ENCODE peak calls at places on chromosomes 7 and 10, in nine cellular contexts. Z is transverse colon; G is suprapubic skin; C is spleen; I is HCT116; X is naive thymus-derived CD4-positive, alpha-beta T cell; O is CD8-positive, alpha-beta T cell; F is right lobe of liver; H is heart right ventricle. Y is an unnamed sample.

GRCh38 chr7:754531-755420 is 27.7 kb upstream of the PRKAR1B start:
- DNase-seq in O (no peak), X (no peak), G (no peak), F (no peak), C (peak), H (no peak), I (no peak), Z (no peak), Y (no peak)

GRCh38 chr7:116670409-116671036 is 1.5 kb upstream of the MET start:
- DNase-seq in C (no peak), I (no peak), O (no peak), X (no peak), Z (no peak), G (no peak), H (no peak), F (no peak), Y (no peak)

GRCh38 chr7:102918865-102919264 is 6.1 kb downstream of the LRRC17 start:
- DNase-seq in I (no peak), F (no peak), G (no peak), X (no peak), O (no peak), C (no peak), Z (no peak), H (no peak), Y (no peak)

GRCh38 chr10:94076325-94076841 is 82.7 kb downstream of the PLCE1 start:
- DNase-seq in Z (peak), F (peak), I (no peak), X (no peak), H (peak), O (no peak), C (no peak), G (no peak), Y (no peak)

GRCh38 chr10:2920638-2921037 is 146.7 kb upstream of the PFKP start:
- DNase-seq in I (no peak), Z (no peak), H (no peak), C (no peak), G (no peak), F (no peak), X (no peak), O (no peak), Y (no peak)

GRCh38 chr10:89332718-89333281 is 5.0 kb downstream of the IFIT3 start:
- DNase-seq in O (no peak), H (no peak), Z (no peak), C (no peak), F (no peak), G (no peak), I (no peak), X (no peak), Y (no peak)

GRCh38 chr10:44660271-44660670 is 250.9 kb upstream of the TMEM72 start:
- DNase-seq in I (no peak), O (no peak), Z (no peak), F (no peak), G (no peak), H (no peak), X (no peak), C (no peak), Y (no peak)

GRCh38 chr7:84137812-84138211 is 56.8 kb downstream of the SEMA3A start:
- DNase-seq in X (no peak), G (no peak), I (no peak), H (no peak), F (no peak), O (no peak), Z (no peak), C (no peak), Y (no peak)

GRCh38 chr10:103622286-103622685 is 128.8 kb downstream of the NEURL1 start:
- DNase-seq in X (no peak), O (no peak), F (no peak), I (no peak), G (no peak), Z (no peak), H (no peak), C (no peak), Y (no peak)

GRCh38 chr7:106626376-106627293 is 34.3 kb downstream of the CCDC71L start:
- DNase-seq in I (peak), C (no peak), H (no peak), Z (peak), O (no peak), G (no peak), X (no peak), F (no peak), Y (no peak)

GRCh38 chr10:36766921-36767320 is 358.5 kb upstream of the ANKRD30A start:
- DNase-seq in O (no peak), Z (no peak), F (no peak), I (no peak), C (no peak), H (no peak), G (no peak), X (no peak), Y (no peak)

GRCh38 chr10:73113543-73113942 is 3.3 kb downstream of the NUDT13 start:
- DNase-seq in F (no peak), X (no peak), I (no peak), C (no peak), H (no peak), G (no peak), Z (no peak), O (no peak), Y (no peak)

GRCh38 chr10:14560794-14561765 is 213.6 kb downstream of the FAM107B start:
- DNase-seq in O (no peak), I (no peak), F (no peak), Z (no peak), X (no peak), G (no peak), C (peak), H (no peak), Y (no peak)

DNA sequence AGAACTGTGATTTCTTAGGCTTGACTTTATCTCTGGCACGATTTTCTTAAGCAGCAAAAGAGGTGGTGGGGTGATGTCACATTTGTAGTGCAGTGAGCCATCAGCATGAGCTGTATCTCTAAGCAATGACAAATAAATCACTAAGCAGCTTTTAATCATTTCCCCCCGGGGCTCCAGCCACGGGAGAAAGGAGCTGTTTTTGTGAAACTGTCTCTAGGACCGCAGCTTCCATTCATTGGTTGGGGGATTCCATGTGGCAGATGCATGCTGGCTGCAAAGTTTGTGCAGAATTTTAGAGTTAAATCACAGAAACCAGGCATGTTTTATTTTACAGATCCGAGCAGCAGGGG is 458 bp downstream of the KIAA1217 start:
- DNase-seq in G (no peak), X (peak), Z (no peak), O (no peak), H (no peak), C (no peak), F (no peak), I (no peak), Y (no peak)
- H3K27ac ChIP-seq in G (peak), X (no peak), Z (peak), O (no peak), H (peak), C (peak), F (peak), I (no peak), Y (peak)

DNA sequence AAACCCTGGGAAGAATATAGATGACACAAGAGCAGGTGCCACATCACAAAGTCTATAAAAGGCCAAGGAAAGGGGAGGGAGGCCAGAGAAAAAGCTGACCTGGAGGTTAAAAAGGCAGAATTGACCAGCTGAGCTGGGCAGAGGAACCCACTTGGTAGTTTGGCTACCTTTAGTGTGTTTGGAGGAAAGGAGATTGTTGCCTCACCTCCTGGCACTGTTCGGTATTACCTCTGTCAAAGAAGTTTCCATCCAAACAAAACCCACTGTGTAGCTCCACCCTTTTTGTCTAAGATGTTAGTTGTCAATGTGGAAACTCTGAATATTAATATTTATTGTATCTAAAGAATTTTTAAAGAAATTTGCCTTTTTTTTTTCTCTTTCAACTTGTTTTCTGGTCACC is 23.4 kb downstream of the ENTPD7 start:
- DNase-seq in F (no peak), Z (no peak), O (no peak), X (no peak), I (peak), H (no peak), G (no peak), C (no peak), Y (no peak)
- H3K27ac ChIP-seq in F (peak), Z (peak), O (no peak), X (no peak), I (no peak), H (no peak), G (no peak), C (no peak), Y (no peak)

DNA sequence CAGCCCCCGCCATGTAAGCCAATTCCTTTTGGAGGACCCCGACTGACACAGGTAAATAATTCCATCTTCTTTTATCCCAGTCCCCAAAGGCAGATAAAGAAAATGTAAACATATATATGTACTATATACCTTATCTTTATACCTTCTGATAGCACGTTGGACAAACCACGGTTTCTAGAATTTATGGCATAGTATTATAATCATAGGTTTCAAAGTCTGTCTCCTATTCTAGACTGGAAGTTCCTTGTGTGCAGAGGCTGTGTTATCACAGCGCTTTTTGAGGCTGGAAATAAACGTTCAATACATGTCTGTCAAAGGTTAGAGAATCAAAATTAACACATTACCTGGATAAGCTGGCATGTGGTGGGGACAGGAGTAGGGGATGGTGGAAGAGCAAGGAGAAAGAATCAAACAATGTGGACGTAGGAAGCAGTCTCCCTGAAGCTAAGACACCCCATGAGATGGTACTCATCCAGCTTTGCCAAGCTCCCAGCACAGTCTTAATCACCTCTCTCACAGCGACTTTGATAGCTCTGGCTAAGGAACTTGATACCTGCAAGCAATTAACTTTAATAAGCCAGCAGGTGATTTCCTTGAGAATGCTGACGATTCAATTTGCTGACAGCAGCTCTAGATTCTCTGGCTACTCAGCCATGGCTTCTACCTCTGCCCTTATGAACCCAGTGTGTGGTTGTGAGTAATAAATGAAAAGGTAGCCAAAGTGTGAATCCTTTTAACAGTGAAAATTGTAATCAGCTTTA is 208.4 kb upstream of the LRRTM3 start:
- DNase-seq in F (no peak), X (no peak), C (no peak), H (no peak), I (no peak), O (no peak), Z (peak), G (no peak), Y (no peak)
- H3K27ac ChIP-seq in F (no peak), X (no peak), C (no peak), H (no peak), I (no peak), O (no peak), Z (peak), G (no peak), Y (no peak)

DNA sequence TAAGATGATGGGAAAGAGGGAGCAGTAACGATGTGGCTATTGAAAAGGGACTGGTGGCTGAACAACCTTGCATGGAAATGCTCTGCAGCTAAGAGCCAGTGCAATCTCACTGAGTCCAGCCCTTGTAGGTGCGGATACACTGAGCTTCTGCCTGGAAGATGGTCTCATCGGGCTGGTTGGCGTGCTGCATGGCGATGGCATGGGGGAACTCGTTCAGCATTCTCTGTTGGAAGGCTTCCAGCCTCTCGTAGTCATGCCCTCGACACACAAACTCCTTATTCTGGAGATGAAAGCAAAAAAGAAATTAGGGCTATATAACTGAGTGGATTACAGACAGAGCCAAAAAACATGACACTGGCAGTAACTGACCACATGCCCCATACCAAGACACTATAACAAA is 197.8 kb upstream of the IMMP2L start:
- DNase-seq in G (no peak), Z (no peak), H (no peak), F (no peak), X (no peak), O (no peak), C (no peak), I (no peak), Y (no peak)
- H3K27ac ChIP-seq in G (no peak), Z (no peak), H (no peak), F (no peak), X (no peak), O (no peak), C (no peak), I (no peak), Y (no peak)

DNA sequence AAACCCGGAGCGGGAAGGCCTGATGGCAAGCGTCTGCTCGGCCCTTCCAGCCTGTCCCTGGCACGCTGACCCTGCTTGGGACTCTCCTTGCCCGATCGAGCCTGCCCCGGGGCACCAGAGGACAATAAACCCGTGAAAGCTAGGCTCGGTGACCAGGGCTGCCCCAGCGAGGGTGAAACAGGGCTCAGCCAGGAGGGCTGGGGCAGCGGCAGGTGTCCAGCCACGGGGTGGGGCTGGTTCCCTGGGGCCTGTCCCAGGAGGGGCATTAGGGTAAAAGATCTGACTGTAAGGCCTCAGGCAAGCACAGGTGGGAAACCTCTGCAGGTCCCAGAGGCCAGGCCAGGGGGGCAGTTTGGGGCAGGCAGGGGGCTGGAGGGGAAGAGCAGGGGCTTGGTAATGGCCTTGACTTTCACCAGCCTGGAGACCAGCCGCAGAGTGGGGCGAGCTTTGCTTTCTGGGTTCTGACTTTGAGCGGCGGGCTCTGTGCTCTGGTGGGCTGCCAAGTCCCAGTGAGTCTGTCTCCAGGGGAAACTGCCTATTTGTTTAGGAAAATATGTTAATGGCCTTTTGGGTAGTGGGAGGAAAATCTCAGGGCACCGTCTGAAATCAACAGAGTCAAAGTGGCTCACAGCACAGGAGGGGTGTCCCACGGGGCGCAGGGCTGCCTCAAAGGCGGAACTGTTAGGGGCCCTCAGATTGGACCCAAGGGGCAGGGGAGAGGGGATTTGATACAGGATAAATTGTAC is 68.2 kb upstream of the INPP5A start:
- DNase-seq in C (peak), Z (no peak), X (no peak), G (no peak), O (no peak), I (no peak), H (no peak), F (no peak), Y (no peak)
- H3K27ac ChIP-seq in C (no peak), Z (peak), X (no peak), G (no peak), O (no peak), I (no peak), H (peak), F (no peak), Y (peak)